ENCODE peak calls at places on chromosome 5, in ten cellular contexts. K, S, N, X, A, U, Z, T, Y and C are unnamed samples.

GRCh38 chr5:28810751-28811136 is 1772.4 kb upstream of the CDH9 start:
- DNase-seq in K (no peak), S (no peak), N (no peak), X (no peak), A (no peak), U (no peak), Z (no peak), T (no peak), Y (no peak), C (no peak)

GRCh38 chr5:109102291-109102690 is 307.5 kb downstream of the PJA2 start:
- DNase-seq in K (no peak), S (no peak), N (no peak), X (no peak), A (no peak), U (no peak), Z (no peak), T (no peak), Y (no peak), C (no peak)

GRCh38 chr5:112412370-112412769 is 6.7 kb downstream of the EPB41L4A start:
- DNase-seq in K (no peak), S (no peak), N (no peak), X (no peak), A (no peak), U (no peak), Z (no peak), T (no peak), Y (no peak), C (no peak)

GRCh38 chr5:38208782-38209378 is 49.5 kb upstream of the EGFLAM start:
- DNase-seq in K (no peak), S (no peak), N (no peak), X (peak), A (no peak), U (peak), Z (peak), T (peak), Y (peak), C (peak)

GRCh38 chr5:82911902-82912301 is 165.3 kb downstream of the TMEM167A start:
- DNase-seq in K (no peak), S (no peak), N (no peak), X (peak), A (no peak), U (no peak), Z (no peak), T (no peak), Y (no peak), C (no peak)

GRCh38 chr5:35780236-35780635 is 76.5 kb upstream of the IL7R start:
- DNase-seq in K (peak), S (no peak), N (no peak), X (peak), A (no peak), U (no peak), Z (no peak), T (no peak), Y (no peak), C (no peak)

GRCh38 chr5:148858106-148858505 is 31.7 kb downstream of the ADRB2 start:
- DNase-seq in K (no peak), S (no peak), N (no peak), X (no peak), A (no peak), U (no peak), Z (no peak), T (no peak), Y (peak), C (no peak)

GRCh38 chr5:33933723-33934544 is 2.3 kb upstream of the RXFP3 start:
- DNase-seq in K (no peak), S (no peak), N (no peak), X (no peak), A (peak), U (no peak), Z (no peak), T (no peak), Y (peak), C (no peak)

GRCh38 chr5:87053134-87053533 is 214.5 kb upstream of the RASA1 start:
- DNase-seq in K (no peak), S (no peak), N (no peak), X (no peak), A (no peak), U (no peak), Z (no peak), T (no peak), Y (no peak), C (no peak)

GRCh38 chr5:53944981-53945380 is 365.4 kb downstream of the ARL15 start:
- DNase-seq in K (no peak), S (no peak), N (no peak), X (no peak), A (no peak), U (no peak), Z (no peak), T (no peak), Y (peak), C (no peak)